ENCODE peak calls at places on chromosomes 6 and 20, in seven cellular contexts. W is stomach, V is suprapubic skin, O is prostate gland, F is GM12891, Z is GM23338, K is sigmoid colon. U is an unnamed sample.

GRCh38 chr6:53018443-53018842 is 23.4 kb upstream of the GSTA4 start:
- DNase-seq in W (no peak), V (no peak), O (no peak), F (no peak), Z (no peak), K (no peak), U (no peak)

GRCh38 chr6:105649192-105649591 is 246.3 kb upstream of the PREP start:
- DNase-seq in W (no peak), V (no peak), O (no peak), F (no peak), Z (no peak), K (no peak), U (no peak)

GRCh38 chr20:36573103-36573797 is at the start of gene TGIF2:
- DNase-seq in W (peak; percentile 79), V (peak; percentile 91), O (peak; percentile 81), F (peak; percentile 97), Z (peak; percentile 97), K (peak; percentile 92), U (peak; percentile 95)

GRCh38 chr6:15770347-15771143 is 107.7 kb upstream of the DTNBP1 start:
- DNase-seq in W (no peak), V (no peak), O (no peak), F (peak; percentile 16), Z (no peak), K (no peak), U (no peak)

GRCh38 chr6:150770631-150771030 is 94.9 kb upstream of the MTHFD1L start:
- DNase-seq in W (no peak), V (no peak), O (no peak), F (no peak), Z (no peak), K (no peak), U (no peak)

GRCh38 chr6:108862479-108863191 is 14.4 kb downstream of the ARMC2 start:
- DNase-seq in W (no peak), V (no peak), O (no peak), F (no peak), Z (no peak), K (no peak), U (no peak)

GRCh38 chr20:10381477-10381876 is 52.5 kb downstream of the MKKS start:
- DNase-seq in W (no peak), V (no peak), O (no peak), F (no peak), Z (peak; percentile 14), K (no peak), U (no peak)

GRCh38 chr6:95819461-95819860 is 196.3 kb upstream of the FUT9 start:
- DNase-seq in W (no peak), V (no peak), O (no peak), F (no peak), Z (no peak), K (no peak), U (no peak)

GRCh38 chr6:128696651-128697391 is 176.4 kb upstream of the PTPRK start:
- DNase-seq in W (no peak), V (no peak), O (no peak), F (no peak), Z (no peak), K (no peak), U (no peak)

GRCh38 chr6:115485400-115485799 is 575.3 kb downstream of the FRK start:
- DNase-seq in W (no peak), V (no peak), O (no peak), F (no peak), Z (no peak), K (no peak), U (no peak)

GRCh38 chr20:57440678-57441509 is 49.7 kb downstream of the RBM38 start:
- DNase-seq in W (peak; percentile 81), V (no peak), O (peak; percentile 86), F (no peak), Z (peak; percentile 42), K (peak; percentile 97), U (no peak)

GRCh38 chr6:169966312-169967181 is 215.1 kb downstream of the ERMARD start:
- DNase-seq in W (peak; percentile 24), V (peak; percentile 69), O (no peak), F (no peak), Z (no peak), K (peak; percentile 58), U (no peak)

GRCh38 chr20:63503524-63503923 is 4.6 kb upstream of the EEF1A2 start:
- DNase-seq in W (no peak), V (no peak), O (no peak), F (no peak), Z (no peak), K (no peak), U (no peak)

GRCh38 chr20:16491277-16491912 is 81.9 kb downstream of the KIF16B start:
- DNase-seq in W (no peak), V (no peak), O (no peak), F (no peak), Z (no peak), K (no peak), U (no peak)

GRCh38 chr6:161198176-161198575 is 75.7 kb downstream of the AGPAT4 start:
- DNase-seq in W (no peak), V (no peak), O (no peak), F (no peak), Z (no peak), K (no peak), U (no peak)

GRCh38 chr6:38193486-38194281 is 374.2 kb downstream of the ZFAND3 start:
- DNase-seq in W (no peak), V (peak; percentile 23), O (no peak), F (no peak), Z (no peak), K (no peak), U (no peak)

GRCh38 chr20:35560105-35560511 is 18.2 kb downstream of the ERGIC3 start:
- DNase-seq in W (peak; percentile 66), V (no peak), O (no peak), F (no peak), Z (peak; percentile 57), K (no peak), U (no peak)

GRCh38 chr20:60117040-60117439 is 158.8 kb downstream of the CDH26 start:
- DNase-seq in W (peak; percentile 2), V (no peak), O (no peak), F (no peak), Z (no peak), K (no peak), U (no peak)

GRCh38 chr6:40210628-40211056 is 276.4 kb upstream of the MOCS1 start:
- DNase-seq in W (no peak), V (no peak), O (no peak), F (no peak), Z (no peak), K (no peak), U (peak; percentile 40)

GRCh38 chr20:33554914-33555420 is 65.1 kb downstream of the CBFA2T2 start:
- DNase-seq in W (no peak), V (no peak), O (peak; percentile 74), F (peak; percentile 46), Z (peak; percentile 84), K (no peak), U (no peak)

GRCh38 chr6:116971959-116972358 is 94.9 kb downstream of the RFX6 start:
- DNase-seq in W (no peak), V (no peak), O (no peak), F (no peak), Z (peak; percentile 68), K (no peak), U (no peak)

DNA sequence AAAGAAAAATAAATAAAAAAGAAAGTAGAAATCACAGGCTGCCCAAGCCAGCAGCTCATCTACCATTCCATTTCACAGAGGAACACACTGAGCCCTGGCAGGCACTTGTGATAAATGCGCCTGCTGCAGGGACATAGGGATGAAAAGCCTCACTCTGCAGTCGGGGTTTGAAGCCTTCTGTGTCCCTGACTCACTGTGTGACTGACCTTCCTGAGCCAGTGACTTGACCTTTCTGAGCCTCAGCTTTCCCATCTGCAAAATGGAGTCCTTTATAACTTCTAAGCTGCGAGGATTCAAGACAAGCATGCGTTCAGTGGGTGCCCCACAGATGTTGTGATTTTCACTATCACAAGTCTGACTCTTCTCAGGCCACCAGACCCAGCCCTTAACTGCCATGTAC is 5.5 kb downstream of the TGM2 start:
- DNase-seq in W (no peak), V (no peak), O (no peak), F (no peak), Z (no peak), K (no peak), U (no peak)
- TF ChIP-seq POLR2AphosphoS5 in W (no peak), V (no peak), O (no peak), F (no peak), Z (no peak), K (no peak), U (no peak)

DNA sequence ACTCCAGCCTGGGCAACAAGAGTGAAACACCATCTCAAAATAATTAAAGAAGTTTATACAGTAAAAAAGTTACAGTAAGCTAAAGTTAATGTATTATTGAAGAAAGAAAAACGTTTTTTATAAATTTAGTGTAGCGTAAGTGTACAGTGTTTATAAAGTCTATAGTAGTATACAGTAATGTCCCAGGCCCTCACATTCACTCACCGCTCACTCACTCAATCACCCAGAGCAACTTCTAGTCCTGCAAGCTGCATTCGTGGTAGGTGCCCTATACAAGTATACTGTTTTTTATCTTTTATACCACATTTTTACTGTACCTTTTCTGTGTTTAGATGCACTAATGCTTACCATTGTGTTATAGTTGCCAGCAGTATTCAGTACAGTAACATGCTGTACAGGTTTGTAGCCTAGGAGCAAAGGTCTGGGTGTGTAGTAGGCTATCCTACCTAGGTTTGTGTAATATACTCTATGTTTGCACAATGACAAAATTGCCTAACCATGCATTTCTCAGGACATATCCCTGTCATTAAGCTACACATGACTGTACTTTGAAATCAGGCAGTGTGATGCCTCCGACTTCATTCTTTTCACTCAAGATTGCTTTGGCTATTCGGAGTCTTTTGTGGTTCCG is 16.7 kb downstream of the MGME1 start:
- DNase-seq in W (no peak), V (no peak), O (no peak), F (no peak), Z (no peak), K (no peak), U (no peak)
- TF ChIP-seq POLR2AphosphoS5 in W (no peak), V (no peak), O (no peak), F (no peak), Z (no peak), K (no peak), U (no peak)

GRCh38 chr6:34243131-34243771 is 5.6 kb downstream of the SMIM29 start:
- DNase-seq in W (no peak), V (no peak), O (no peak), F (no peak), Z (no peak), K (peak; percentile 56), U (no peak)
- TF ChIP-seq POLR2AphosphoS5 in W (no peak), V (no peak), O (no peak), F (no peak), Z (no peak), K (no peak), U (peak; percentile 44)

GRCh38 chr6:126724821-126725220 is 384.9 kb downstream of the CENPW start:
- DNase-seq in W (no peak), V (no peak), O (no peak), F (no peak), Z (no peak), K (no peak), U (no peak)
- TF ChIP-seq POLR2AphosphoS5 in W (no peak), V (no peak), O (no peak), F (no peak), Z (no peak), K (no peak), U (no peak)